ENCODE peak calls at places on chromosome 21, in six cellular contexts. B is K562, S is HepG2, V is GM12891, M is H1, F is GM12878. D is an unnamed sample.

GRCh38 chr21:46633561-46633960 is 1.9 kb upstream of the PRMT2 start:
- DNase-seq in B (no peak), S (no peak), V (no peak), M (no peak), F (no peak), D (no peak)

GRCh38 chr21:21159253-21159899 is 161.2 kb downstream of the NCAM2 start:
- DNase-seq in B (peak; percentile 56), S (no peak), V (no peak), M (no peak), F (no peak), D (no peak)

GRCh38 chr21:32712043-32712442 is 15.8 kb downstream of the SYNJ1 start:
- DNase-seq in B (no peak), S (no peak), V (peak; percentile 26), M (no peak), F (peak; percentile 82), D (no peak)

GRCh38 chr21:46154155-46154954 is 1.0 kb downstream of the FTCD start:
- DNase-seq in B (no peak), S (no peak), V (no peak), M (peak; percentile 49), F (no peak), D (no peak)

GRCh38 chr21:29342394-29342957 is 43.8 kb downstream of the BACH1 start:
- DNase-seq in B (no peak), S (no peak), V (no peak), M (no peak), F (peak; percentile 32), D (no peak)

GRCh38 chr21:46468110-46468774 is 9.6 kb downstream of the DIP2A start:
- DNase-seq in B (no peak), S (no peak), V (no peak), M (no peak), F (no peak), D (no peak)

GRCh38 chr21:34613679-34614442 is 1.1 kb downstream of the RCAN1 start:
- DNase-seq in B (peak; percentile 33), S (no peak), V (no peak), M (no peak), F (no peak), D (no peak)

GRCh38 chr21:28016571-28016970 is 976.1 kb downstream of the LTN1 start:
- DNase-seq in B (no peak), S (no peak), V (no peak), M (no peak), F (no peak), D (no peak)

GRCh38 chr21:36613064-36613463 is 85.9 kb upstream of the SIM2 start:
- DNase-seq in B (no peak), S (peak; percentile 49), V (no peak), M (no peak), F (no peak), D (no peak)

GRCh38 chr21:34154878-34155277 is 81.5 kb downstream of the MRPS6 start:
- DNase-seq in B (no peak), S (no peak), V (no peak), M (no peak), F (no peak), D (no peak)

GRCh38 chr21:19275065-19275464 is 871.5 kb upstream of the TMPRSS15 start:
- DNase-seq in B (no peak), S (no peak), V (no peak), M (no peak), F (no peak), D (no peak)

GRCh38 chr21:28069446-28069845 is 923.2 kb downstream of the LTN1 start:
- DNase-seq in B (no peak), S (no peak), V (no peak), M (no peak), F (no peak), D (no peak)

GRCh38 chr21:30044447-30045064 is 104.8 kb upstream of the GRIK1 start:
- DNase-seq in B (peak; percentile 44), S (peak; percentile 1), V (no peak), M (peak; percentile 47), F (no peak), D (no peak)

GRCh38 chr21:33069994-33070811 is at the start of gene OLIG1:
- DNase-seq in B (no peak), S (no peak), V (peak; percentile 44), M (peak; percentile 87), F (no peak), D (peak; percentile 29)

GRCh38 chr21:36052860-36053766 is 7.2 kb downstream of the SETD4 start:
- DNase-seq in B (no peak), S (no peak), V (no peak), M (no peak), F (no peak), D (no peak)

GRCh38 chr21:35359076-35359475 is 310.0 kb upstream of the RUNX1 start:
- DNase-seq in B (no peak), S (no peak), V (no peak), M (no peak), F (no peak), D (no peak)

GRCh38 chr21:27034796-27035195 is 67.9 kb upstream of the ADAMTS5 start:
- DNase-seq in B (no peak), S (no peak), V (no peak), M (no peak), F (no peak), D (no peak)

GRCh38 chr21:40404319-40404906 is 442.5 kb downstream of the DSCAM start:
- DNase-seq in B (no peak), S (no peak), V (no peak), M (no peak), F (no peak), D (no peak)

GRCh38 chr21:38351961-38352521 is 95.2 kb downstream of the KCNJ15 start:
- DNase-seq in B (no peak), S (no peak), V (no peak), M (no peak), F (no peak), D (no peak)

GRCh38 chr21:26686278-26686677 is 113.2 kb upstream of the CYYR1 start:
- DNase-seq in B (no peak), S (no peak), V (no peak), M (no peak), F (no peak), D (no peak)

GRCh38 chr21:33096426-33096825 is 26.5 kb downstream of the OLIG1 start:
- DNase-seq in B (no peak), S (no peak), V (no peak), M (no peak), F (no peak), D (no peak)

GRCh38 chr21:23008803-23009202 is 2010.6 kb downstream of the NCAM2 start:
- DNase-seq in B (no peak), S (no peak), V (no peak), M (no peak), F (no peak), D (no peak)

GRCh38 chr21:23003951-23004350 is 2005.7 kb downstream of the NCAM2 start:
- DNase-seq in B (no peak), S (no peak), V (no peak), M (no peak), F (no peak), D (no peak)

GRCh38 chr21:23014021-23014420 is 2015.8 kb downstream of the NCAM2 start:
- DNase-seq in B (no peak), S (no peak), V (no peak), M (no peak), F (no peak), D (no peak)

GRCh38 chr21:23009360-23009759 is 2011.2 kb downstream of the NCAM2 start:
- DNase-seq in B (no peak), S (no peak), V (no peak), M (no peak), F (no peak), D (no peak)
- TF ChIP-seq POLR2A in B (no peak), S (no peak), V (no peak), M (no peak), F (no peak), D (no peak)

GRCh38 chr21:43865471-43866181 is 603 bp downstream of the AGPAT3 start:
- DNase-seq in B (peak; percentile 65), S (no peak), V (peak; percentile 59), M (peak; percentile 56), F (no peak), D (peak; percentile 76)
- TF ChIP-seq POLR2AphosphoS5 in B (no peak), S (no peak), V (no peak), M (no peak), F (no peak), D (no peak)

GRCh38 chr21:41758550-41758949 is 8.3 kb downstream of the RIPK4 start:
- DNase-seq in B (no peak), S (no peak), V (no peak), M (no peak), F (no peak), D (no peak)

GRCh38 chr21:41760411-41760810 is 6.4 kb downstream of the RIPK4 start:
- DNase-seq in B (no peak), S (no peak), V (no peak), M (no peak), F (no peak), D (no peak)

GRCh38 chr21:41761211-41762181 is 5.4 kb downstream of the RIPK4 start:
- DNase-seq in B (no peak), S (peak; percentile 38), V (no peak), M (no peak), F (no peak), D (no peak)

GRCh38 chr21:41759926-41760325 is 6.9 kb downstream of the RIPK4 start:
- DNase-seq in B (no peak), S (no peak), V (no peak), M (no peak), F (no peak), D (no peak)

GRCh38 chr21:41759214-41759840 is 7.5 kb downstream of the RIPK4 start:
- DNase-seq in B (no peak), S (no peak), V (no peak), M (no peak), F (no peak), D (no peak)
- TF ChIP-seq TAF1 in B (no peak), S (no peak), V (no peak), M (no peak), F (no peak), D (no peak)

GRCh38 chr21:44942566-44942965 is 2.7 kb downstream of the SLX9 start:
- DNase-seq in B (no peak), S (no peak), V (no peak), M (no peak), F (no peak), D (no peak)

GRCh38 chr21:44938976-44939531 is 775 bp upstream of the SLX9 start:
- DNase-seq in B (no peak), S (peak; percentile 40), V (no peak), M (no peak), F (no peak), D (no peak)

GRCh38 chr21:44940116-44940631 is 345 bp downstream of the SLX9 start:
- DNase-seq in B (peak; percentile 52), S (no peak), V (no peak), M (no peak), F (no peak), D (no peak)

GRCh38 chr21:44941567-44941966 is 1.7 kb downstream of the SLX9 start:
- DNase-seq in B (no peak), S (no peak), V (no peak), M (no peak), F (no peak), D (no peak)

DNA sequence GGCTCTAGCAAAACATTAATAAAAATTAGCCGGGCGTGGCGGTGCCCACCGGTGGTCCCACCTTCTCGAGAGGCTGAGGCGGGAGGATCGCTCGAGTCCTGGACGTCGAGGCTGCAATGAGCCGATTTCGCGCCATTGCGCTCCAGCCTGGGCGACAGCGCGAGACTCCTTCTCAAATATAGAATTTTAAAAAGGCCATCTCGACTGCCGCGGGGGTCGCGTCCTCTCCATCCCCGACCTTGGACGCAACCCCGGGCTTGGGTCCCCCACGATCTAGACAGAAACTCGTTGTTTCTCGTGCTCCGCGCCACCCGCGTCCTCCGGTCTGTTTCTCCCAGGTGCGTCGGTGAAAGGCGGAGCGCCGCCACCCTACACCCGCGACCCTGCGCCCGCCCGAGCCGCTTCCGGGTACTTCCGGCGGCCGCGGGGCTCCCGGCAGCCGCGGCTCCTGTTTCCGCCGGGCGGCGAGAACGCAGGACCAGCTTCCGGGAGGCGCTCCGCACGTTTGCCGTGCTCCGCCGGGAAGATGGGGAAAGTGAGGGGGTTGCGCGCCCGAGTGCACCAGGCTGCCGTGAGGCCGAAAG is at the start of gene SLX9:
- DNase-seq in B (peak; percentile 93), S (peak; percentile 62), V (peak; percentile 97), M (peak; percentile 89), F (no peak), D (peak; percentile 96)
- TF ChIP-seq POLR2A in B (peak; percentile 96), S (peak; percentile 56), V (peak; percentile 65), M (no peak), F (peak; percentile 88), D (peak; percentile 69)